ENCODE peak calls at places on chromosomes 11 and 22, in ten cellular contexts. I is adrenal gland; B is CD4-positive, alpha-beta memory T cell; Y is stomach; Z is cardiac muscle cell; E is esophagus muscularis mucosa; O is neuronal stem cell; V is psoas muscle; A is MM.1S; X is sigmoid colon. L is an unnamed sample.

GRCh38 chr11:41799747-41800146 is 340.3 kb upstream of the LRRC4C start:
- DNase-seq in I (no peak), B (no peak), Y (no peak), Z (no peak), E (no peak), O (no peak), V (no peak), A (no peak), X (no peak), L (no peak)

GRCh38 chr11:85027346-85027745 is 599.8 kb downstream of the DLG2 start:
- DNase-seq in I (no peak), B (no peak), Y (no peak), Z (no peak), E (no peak), O (no peak), V (no peak), A (no peak), X (no peak), L (no peak)

GRCh38 chr11:78037056-78037455 is 14.0 kb upstream of the KCTD14 start:
- DNase-seq in I (no peak), B (no peak), Y (peak; percentile 89), Z (no peak), E (no peak), O (no peak), V (no peak), A (no peak), X (no peak), L (no peak)

GRCh38 chr11:111301004-111301839 is 2.9 kb downstream of the POU2AF3 start:
- DNase-seq in I (no peak), B (no peak), Y (peak; percentile 63), Z (no peak), E (peak; percentile 89), O (no peak), V (no peak), A (no peak), X (no peak), L (no peak)

GRCh38 chr11:120039031-120039430 is 98.9 kb downstream of the TRIM29 start:
- DNase-seq in I (no peak), B (no peak), Y (no peak), Z (no peak), E (no peak), O (no peak), V (no peak), A (no peak), X (no peak), L (no peak)

GRCh38 chr22:38973289-38974169 is 8.6 kb upstream of the APOBEC3B start:
- DNase-seq in I (peak; percentile 40), B (peak; percentile 62), Y (peak; percentile 64), Z (peak; percentile 69), E (peak; percentile 82), O (peak; percentile 52), V (peak; percentile 46), A (peak; percentile 74), X (no peak), L (peak; percentile 18)

GRCh38 chr11:121810291-121810690 is 305.7 kb downstream of the BLID start:
- DNase-seq in I (no peak), B (no peak), Y (no peak), Z (no peak), E (no peak), O (no peak), V (no peak), A (no peak), X (no peak), L (peak; percentile 55)

GRCh38 chr11:46327829-46328228 is 19.4 kb upstream of the DGKZ start:
- DNase-seq in I (no peak), B (no peak), Y (no peak), Z (no peak), E (no peak), O (no peak), V (no peak), A (no peak), X (no peak), L (no peak)

GRCh38 chr11:77320351-77320750 is 18.9 kb upstream of the GDPD4 start:
- DNase-seq in I (no peak), B (no peak), Y (no peak), Z (no peak), E (no peak), O (no peak), V (no peak), A (no peak), X (no peak), L (no peak)

GRCh38 chr11:128587415-128587814 is at the start of gene ETS1:
- DNase-seq in I (no peak), B (no peak), Y (peak; percentile 44), Z (peak; percentile 21), E (no peak), O (no peak), V (no peak), A (no peak), X (no peak), L (no peak)

GRCh38 chr11:65430406-65431217 is 8.0 kb downstream of the NEAT1 start:
- DNase-seq in I (no peak), B (peak; percentile 49), Y (peak; percentile 25), Z (no peak), E (no peak), O (no peak), V (no peak), A (peak; percentile 42), X (peak; percentile 58), L (no peak)

GRCh38 chr22:36767035-36767775 is 8.7 kb downstream of the IFT27 start:
- DNase-seq in I (no peak), B (no peak), Y (no peak), Z (no peak), E (no peak), O (no peak), V (no peak), A (no peak), X (peak; percentile 48), L (no peak)

GRCh38 chr22:36770116-36770945 is 5.6 kb downstream of the IFT27 start:
- DNase-seq in I (no peak), B (no peak), Y (no peak), Z (no peak), E (no peak), O (peak; percentile 36), V (no peak), A (no peak), X (peak; percentile 56), L (no peak)

GRCh38 chr22:36769541-36769940 is 6.4 kb downstream of the IFT27 start:
- DNase-seq in I (no peak), B (no peak), Y (no peak), Z (no peak), E (no peak), O (no peak), V (no peak), A (no peak), X (peak; percentile 25), L (no peak)

GRCh38 chr22:36768141-36768540 is 7.8 kb downstream of the IFT27 start:
- DNase-seq in I (no peak), B (no peak), Y (no peak), Z (no peak), E (no peak), O (no peak), V (no peak), A (no peak), X (peak; percentile 43), L (no peak)

DNA sequence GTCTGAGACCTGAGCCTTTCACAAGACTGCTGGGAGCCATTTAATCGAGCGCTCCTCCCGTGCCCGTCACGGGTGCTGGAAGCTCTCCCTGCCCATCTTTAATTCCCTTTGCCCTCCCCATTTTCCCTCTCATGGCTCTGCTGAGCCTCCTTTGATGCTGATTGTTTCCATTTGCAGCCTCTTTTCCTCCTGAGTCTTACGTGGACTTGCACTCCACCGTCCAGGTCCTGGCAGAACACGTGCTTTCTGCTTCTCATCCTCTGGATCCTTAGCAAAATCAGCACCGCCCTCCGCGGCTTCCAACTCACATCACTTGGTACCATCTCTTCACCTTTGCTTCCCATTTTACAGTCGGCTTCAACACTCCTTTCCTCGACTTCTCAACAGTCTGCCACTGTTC is 7.3 kb downstream of the IFT27 start:
- DNase-seq in I (no peak), B (no peak), Y (no peak), Z (no peak), E (no peak), O (no peak), V (no peak), A (no peak), X (peak; percentile 15), L (no peak)
- H3K4me1 ChIP-seq in I (no peaks in the 10 kb centered on the region), B (no peaks in the 10 kb centered on the region), Y (no peaks in the 10 kb centered on the region), Z (no peaks in the 10 kb centered on the region), E (peaks cover 2% of the 10 kb centered on the region), O (peaks cover 4% of the 10 kb centered on the region), V (no peaks in the 10 kb centered on the region), A (no peaks in the 10 kb centered on the region), X (peaks cover under 1% of the 10 kb centered on the region), L (no peaks in the 10 kb centered on the region)

GRCh38 chr22:26321469-26321913 is 107.6 kb upstream of the ASPHD2 start:
- DNase-seq in I (no peak), B (no peak), Y (no peak), Z (no peak), E (no peak), O (no peak), V (peak; percentile 90), A (no peak), X (peak; percentile 82), L (peak; percentile 95)
- H3K27ac ChIP-seq in I (no peak overlapping the region), B (no peak overlapping the region), Y (no peak overlapping the region), Z (no peak overlapping the region), E (no peak overlapping the region), O (no peak overlapping the region), V (peak overlapping the region; percentile 91), A (no peak overlapping the region), X (no peak overlapping the region), L (peak overlapping the region; percentile 100)

DNA sequence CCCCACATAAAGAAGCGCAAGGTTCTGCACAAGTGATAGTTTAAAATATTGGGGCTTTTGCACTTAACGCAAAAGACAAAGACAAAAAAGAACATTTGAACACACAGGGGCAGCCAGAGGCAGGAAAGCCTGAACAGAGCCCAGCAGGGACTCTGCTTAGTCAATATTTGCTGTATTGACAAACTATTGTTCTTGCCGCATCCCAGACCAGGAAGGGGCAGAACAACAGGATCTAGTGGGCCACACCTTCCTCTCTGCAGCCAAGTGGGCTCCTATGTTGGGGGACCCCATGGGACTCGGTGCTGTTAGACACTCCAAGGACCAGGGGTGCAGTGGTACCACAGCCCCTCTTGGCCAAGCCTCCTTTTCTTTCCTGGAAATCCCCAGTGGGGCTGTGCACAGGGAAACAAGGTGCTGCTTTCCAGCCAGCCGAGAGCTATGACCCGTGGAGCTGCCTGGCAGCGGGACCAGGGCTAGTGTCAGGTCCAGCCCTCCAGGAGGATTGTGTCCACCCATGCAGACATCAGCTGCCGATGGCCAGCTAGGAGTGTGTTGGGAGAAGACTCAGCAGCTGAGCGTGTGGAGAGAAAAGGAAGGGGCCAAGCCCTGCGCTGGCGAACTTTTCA is 43.3 kb upstream of the ANO1 start:
- DNase-seq in I (no peak), B (no peak), Y (peak; percentile 15), Z (no peak), E (peak; percentile 89), O (no peak), V (no peak), A (no peak), X (no peak), L (no peak)
- H3K4me3 ChIP-seq in I (no peak overlapping the region), B (no peak overlapping the region), Y (no peak overlapping the region), Z (no peak overlapping the region), E (no peak overlapping the region), O (no peak overlapping the region), V (no peak overlapping the region), A (no peak overlapping the region), X (no peak overlapping the region), L (no peak overlapping the region)

DNA sequence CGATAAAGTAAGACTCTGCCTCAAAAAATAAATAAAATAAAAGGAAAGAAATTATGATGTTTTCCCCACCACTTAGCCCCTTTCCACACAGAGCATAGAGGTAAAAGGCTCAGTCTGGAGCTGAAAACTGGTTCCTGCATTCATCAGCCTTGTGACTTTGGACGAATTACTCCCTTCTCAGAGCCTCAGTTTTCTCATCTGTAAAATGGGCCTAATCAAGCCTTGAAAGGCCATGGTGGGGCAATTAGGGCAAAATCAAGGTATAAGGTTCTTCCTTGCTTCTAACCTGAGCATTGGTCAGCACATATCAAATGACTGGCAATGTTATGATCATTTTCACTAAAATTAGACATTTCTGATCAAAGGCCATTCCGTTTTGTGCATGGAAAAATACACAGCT is 417.7 kb downstream of the MN1 start:
- DNase-seq in I (no peak), B (no peak), Y (no peak), Z (no peak), E (no peak), O (no peak), V (no peak), A (no peak), X (no peak), L (no peak)
- H3K4me1 ChIP-seq in I (no peaks in the 10 kb centered on the region), B (no peaks in the 10 kb centered on the region), Y (no peaks in the 10 kb centered on the region), Z (peaks cover 4% of the 10 kb centered on the region), E (no peaks in the 10 kb centered on the region), O (peaks cover 19% of the 10 kb centered on the region), V (no peaks in the 10 kb centered on the region), A (no peaks in the 10 kb centered on the region), X (no peaks in the 10 kb centered on the region), L (no peaks in the 10 kb centered on the region)